ENCODE peak calls at places on chromosomes 4 and X, in four cellular contexts. M is lower lobe of right lung, S is thoracic aorta, B is MCF 10A. C is an unnamed sample.

GRCh38 chrX:123422875-123423274 is 238.8 kb downstream of the GRIA3 start:
- DNase-seq in M (no peak), S (no peak), B (peak; percentile 43), C (peak; percentile 3)

GRCh38 chr4:13733817-13734216 is 106.3 kb upstream of the BOD1L1 start:
- DNase-seq in M (no peak), S (no peak), B (peak; percentile 4), C (no peak)

GRCh38 chrX:40877869-40878268 is 142.5 kb upstream of the MED14 start:
- DNase-seq in M (no peak), S (no peak), B (peak; percentile 42), C (no peak)

GRCh38 chr4:54439831-54440243 is 210.7 kb downstream of the PDGFRA start:
- DNase-seq in M (peak; percentile 47), S (no peak), B (peak; percentile 9), C (no peak)

GRCh38 chr4:115629270-115629669 is 515.9 kb upstream of the NDST4 start:
- DNase-seq in M (no peak), S (no peak), B (no peak), C (no peak)

GRCh38 chrX:36957425-36958328 is 50.5 kb upstream of the FAM47C start:
- DNase-seq in M (peak; percentile 56), S (no peak), B (no peak), C (peak; percentile 43)

GRCh38 chrX:151970661-151971060 is 3.8 kb downstream of the GABRE start:
- DNase-seq in M (peak; percentile 77), S (peak; percentile 11), B (peak; percentile 97), C (no peak)

GRCh38 chr4:54386270-54386669 is 157.2 kb downstream of the PDGFRA start:
- DNase-seq in M (no peak), S (no peak), B (no peak), C (no peak)

GRCh38 chr4:61064636-61065035 is 135.5 kb upstream of the ADGRL3 start:
- DNase-seq in M (no peak), S (no peak), B (no peak), C (no peak)

GRCh38 chr4:79864470-79865190 is 208.4 kb downstream of the ANTXR2 start:
- DNase-seq in M (no peak), S (no peak), B (no peak), C (no peak)

GRCh38 chr4:124199755-124200154 is 512.8 kb downstream of the ANKRD50 start:
- DNase-seq in M (no peak), S (no peak), B (peak; percentile 65), C (no peak)

GRCh38 chrX:30900227-30900626 is 11.2 kb upstream of the TAB3 start:
- DNase-seq in M (no peak), S (no peak), B (peak; percentile 23), C (no peak)

GRCh38 chrX:148135738-148136137 is 154.6 kb downstream of the FMR1NB start:
- DNase-seq in M (no peak), S (no peak), B (peak; percentile 97), C (no peak)

GRCh38 chrX:44569122-44569521 is 26.5 kb upstream of the FUNDC1 start:
- DNase-seq in M (no peak), S (no peak), B (no peak), C (no peak)

GRCh38 chr4:173191623-173192041 is 23.0 kb downstream of the GALNT7 start:
- DNase-seq in M (no peak), S (no peak), B (peak; percentile 73), C (no peak)

GRCh38 chr4:95637047-95637600 is 88.4 kb upstream of the UNC5C start:
- DNase-seq in M (no peak), S (no peak), B (peak; percentile 51), C (peak; percentile 28)

GRCh38 chr4:163331629-163332360 is 601 bp downstream of the NPY1R start:
- DNase-seq in M (peak; percentile 46), S (no peak), B (peak; percentile 21), C (peak; percentile 35)

GRCh38 chr4:122842984-122843531 is 16.4 kb downstream of the FGF2 start:
- DNase-seq in M (no peak), S (no peak), B (no peak), C (no peak)

GRCh38 chr4:174394915-174395314 is 111.2 kb downstream of the CEP44 start:
- DNase-seq in M (no peak), S (no peak), B (peak; percentile 48), C (no peak)

GRCh38 chrX:110180928-110181310 is 137.0 kb downstream of the AMMECR1 start:
- DNase-seq in M (no peak), S (no peak), B (peak; percentile 40), C (no peak)

GRCh38 chr4:109408711-109409110 is 24.9 kb upstream of the SEC24B start:
- DNase-seq in M (no peak), S (no peak), B (peak; percentile 4), C (no peak)

GRCh38 chr4:5798447-5798846 is 87.4 kb downstream of the EVC start:
- DNase-seq in M (no peak), S (no peak), B (no peak), C (no peak)

GRCh38 chr4:138555584-138555983 is 313.4 kb upstream of the SLC7A11 start:
- DNase-seq in M (no peak), S (no peak), B (peak; percentile 33), C (peak; percentile 9)
- TF ChIP-seq CTCF in M (no peak), S (no peak), B (peak; percentile 16), C (no peak)

GRCh38 chrX:25196221-25196620 is 180.5 kb upstream of the ARX start:
- DNase-seq in M (no peak), S (no peak), B (no peak), C (no peak)

DNA sequence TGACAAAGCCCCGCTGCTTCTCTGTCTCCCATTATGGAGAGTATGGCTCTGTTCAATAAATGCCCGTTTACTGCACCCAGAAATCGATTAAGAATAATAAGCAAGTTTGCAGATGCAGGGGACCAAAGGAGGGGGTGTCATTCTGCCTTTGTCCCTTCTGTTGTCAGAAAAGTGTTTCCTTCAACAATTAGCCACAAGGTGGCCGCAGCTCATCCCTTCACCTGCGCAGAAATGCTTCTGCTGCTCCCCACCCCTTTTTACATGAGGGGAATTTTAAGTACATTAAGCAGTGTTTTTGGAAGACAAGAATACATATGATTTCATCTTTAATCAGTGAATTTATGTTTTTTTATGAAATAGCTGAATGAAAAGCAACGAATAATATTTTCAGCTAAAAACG is 175.6 kb upstream of the ARX start:
- DNase-seq in M (no peak), S (no peak), B (peak; percentile 4), C (no peak)
- TF ChIP-seq CTCF in M (no peak), S (no peak), B (no peak), C (no peak)

DNA sequence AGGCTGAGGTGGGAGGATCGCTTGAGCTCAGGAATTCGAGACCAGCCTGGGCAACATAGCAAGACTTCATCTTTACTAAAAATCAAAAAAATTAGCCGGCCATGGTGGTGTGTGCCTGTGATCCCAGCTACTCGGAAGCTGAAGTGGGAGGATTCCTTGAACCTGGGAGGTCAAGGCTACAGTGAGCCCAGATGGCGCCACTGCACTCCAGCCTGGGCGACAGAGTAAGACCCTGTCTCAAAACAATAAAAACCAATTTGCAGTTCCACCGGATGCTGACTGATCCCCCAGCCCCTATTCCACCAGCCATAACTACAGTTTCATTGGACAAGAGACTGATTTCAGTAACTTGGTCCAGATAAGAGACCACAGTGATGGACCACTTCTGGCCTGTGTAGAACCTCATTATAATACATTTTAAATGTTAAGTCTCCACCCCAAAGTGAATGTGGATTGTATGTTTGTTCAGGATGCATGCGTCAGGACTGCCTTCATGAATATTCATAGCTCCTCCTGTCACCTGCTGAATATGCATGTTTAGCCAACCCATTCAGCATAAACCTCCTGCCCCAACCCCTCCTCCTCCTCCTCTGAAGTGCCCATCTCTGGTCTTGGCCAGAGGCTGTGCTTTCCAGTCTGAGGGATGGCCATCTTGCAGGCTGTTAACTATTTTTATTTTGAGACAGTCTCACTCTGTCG is 2.3 kb upstream of the SLBP start:
- DNase-seq in M (no peak), S (no peak), B (no peak), C (no peak)
- TF ChIP-seq CTCF in M (no peak), S (no peak), B (no peak), C (no peak)

DNA sequence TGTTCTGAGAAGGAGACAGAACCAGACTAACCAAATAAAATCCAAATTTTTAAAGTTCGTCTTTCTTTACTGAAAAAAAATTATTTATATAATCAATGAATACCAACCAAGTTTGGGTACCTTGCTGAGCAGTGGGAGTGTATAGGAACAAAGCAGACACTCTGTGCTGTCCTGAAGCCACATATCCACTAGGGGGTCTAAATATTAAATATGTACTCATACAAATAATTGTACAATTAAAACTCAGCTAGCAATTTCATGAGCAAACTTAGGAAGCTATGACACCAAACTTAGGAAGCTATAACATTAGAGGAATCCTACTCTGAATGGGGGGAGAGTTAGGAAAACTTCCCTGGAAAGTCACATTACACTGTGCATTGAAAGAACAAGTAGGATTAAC is 582.0 kb upstream of the EPHA5 start:
- DNase-seq in M (no peak), S (no peak), B (peak; percentile 6), C (no peak)
- TF ChIP-seq CTCF in M (no peak), S (no peak), B (no peak), C (no peak)

GRCh38 chr4:147583876-147584275 is 33.3 kb upstream of the TMEM184C start:
- DNase-seq in M (no peak), S (no peak), B (no peak), C (no peak)
- TF ChIP-seq CTCF in M (no peak), S (no peak), B (no peak), C (no peak)

DNA sequence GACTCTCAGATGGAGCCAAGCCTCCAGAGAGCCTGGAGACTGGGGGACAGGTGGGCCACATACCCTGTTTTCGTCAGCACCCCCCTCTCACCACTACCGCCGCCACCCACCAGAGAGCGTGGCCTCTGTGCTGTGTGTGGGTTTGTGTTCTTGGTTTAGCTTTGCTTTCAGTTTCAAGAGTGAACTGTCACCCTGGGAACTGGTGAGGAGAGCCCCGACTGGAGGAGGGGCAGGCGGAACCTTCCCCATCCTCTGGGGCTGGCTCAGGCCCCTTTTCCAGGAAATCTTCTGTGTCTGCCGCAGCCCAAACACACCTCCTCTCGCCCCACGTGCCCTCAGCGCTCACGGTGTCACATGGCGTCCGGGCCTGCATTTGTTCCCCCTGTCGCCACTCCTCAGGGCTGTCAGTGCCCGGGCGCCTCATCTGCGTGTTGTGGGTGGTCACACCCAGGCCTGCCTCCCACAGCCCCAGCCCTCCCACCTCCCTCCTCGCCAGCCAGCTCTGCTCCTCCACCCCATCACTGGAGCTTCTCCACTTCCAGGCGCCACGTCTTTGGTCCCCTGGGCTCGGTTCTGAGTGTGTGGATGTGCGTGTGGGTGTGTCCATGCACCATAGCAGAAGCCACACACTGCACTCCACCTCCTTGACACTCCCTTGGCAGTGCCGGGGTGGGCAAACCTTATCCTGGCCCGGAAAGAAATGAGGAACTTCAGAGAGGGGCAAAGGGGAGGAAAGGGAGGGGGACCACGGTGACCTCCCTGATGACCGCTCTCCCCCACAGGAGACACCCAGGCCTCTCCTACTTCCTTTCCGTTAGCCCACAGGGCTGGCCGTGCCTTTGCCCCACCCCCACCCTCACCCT is 27.8 kb downstream of the ELF4 start:
- DNase-seq in M (peak; percentile 73), S (no peak), B (no peak), C (no peak)
- TF ChIP-seq CTCF in M (peak; percentile 32), S (no peak), B (no peak), C (no peak)